ENCODE peak calls at places on chromosomes 5 and 9, in five cellular contexts. T is stomach, F is ovary, D is body of pancreas, A is IMR-90. G is an unnamed sample.

GRCh38 chr9:127541865-127542264 is 70.2 kb upstream of the STXBP1 start:
- DNase-seq in T (no peak), F (peak), D (peak), A (no peak), G (no peak)

GRCh38 chr5:145787001-145787400 is 48.1 kb downstream of the PRELID2 start:
- DNase-seq in T (no peak), F (no peak), D (no peak), A (no peak), G (no peak)

GRCh38 chr9:136482046-136482792 is 621 bp downstream of the SEC16A start:
- DNase-seq in T (no peak), F (no peak), D (peak), A (peak), G (no peak)

GRCh38 chr5:118999696-119000095 is 11.3 kb upstream of the DTWD2 start:
- DNase-seq in T (no peak), F (no peak), D (no peak), A (no peak), G (no peak)

GRCh38 chr5:87421307-87421706 is 8.6 kb upstream of the CCNH start:
- DNase-seq in T (no peak), F (no peak), D (no peak), A (no peak), G (no peak)

GRCh38 chr9:89771205-89771604 is 166.4 kb downstream of the GADD45G start:
- DNase-seq in T (no peak), F (no peak), D (no peak), A (no peak), G (no peak)

GRCh38 chr9:136532799-136533774 is 12.8 kb downstream of the NOTCH1 start:
- DNase-seq in T (no peak), F (no peak), D (no peak), A (no peak), G (no peak)

GRCh38 chr9:17824191-17824926 is 245.5 kb downstream of the SH3GL2 start:
- DNase-seq in T (no peak), F (no peak), D (no peak), A (peak), G (no peak)

GRCh38 chr5:671459-672328 is 21.5 kb downstream of the TPPP start:
- DNase-seq in T (peak), F (peak), D (peak), A (peak), G (peak)

GRCh38 chr5:125342938-125343401 is 596.5 kb upstream of the ZNF608 start:
- DNase-seq in T (no peak), F (no peak), D (no peak), A (peak), G (no peak)

GRCh38 chr5:133322743-133323142 is 270.9 kb downstream of the HSPA4 start:
- DNase-seq in T (no peak), F (no peak), D (no peak), A (peak), G (no peak)

GRCh38 chr5:158011420-158011819 is 152.5 kb upstream of the CLINT1 start:
- DNase-seq in T (no peak), F (no peak), D (no peak), A (no peak), G (no peak)

GRCh38 chr9:90027296-90027790 is 422.5 kb downstream of the GADD45G start:
- DNase-seq in T (no peak), F (no peak), D (no peak), A (no peak), G (no peak)

GRCh38 chr9:116286287-116286686 is 132.7 kb downstream of the PAPPA start:
- DNase-seq in T (no peak), F (no peak), D (no peak), A (no peak), G (no peak)

GRCh38 chr9:128097156-128098016 is 29.4 kb downstream of the SLC25A25 start:
- DNase-seq in T (no peak), F (peak), D (no peak), A (no peak), G (no peak)

GRCh38 chr9:121984726-121985402 is 108.2 kb downstream of the TTLL11 start:
- DNase-seq in T (no peak), F (no peak), D (no peak), A (peak), G (no peak)

GRCh38 chr9:113356686-113357292 is 7.4 kb downstream of the BSPRY start:
- DNase-seq in T (no peak), F (no peak), D (no peak), A (no peak), G (no peak)

GRCh38 chr9:129333613-129333960 is 155.5 kb upstream of the IER5L start:
- DNase-seq in T (no peak), F (peak), D (peak), A (no peak), G (no peak)

GRCh38 chr5:10746711-10747110 is 14.3 kb downstream of the DAP start:
- DNase-seq in T (peak), F (no peak), D (peak), A (no peak), G (no peak)

GRCh38 chr5:53253421-53253871 is 143.9 kb upstream of the MOCS2 start:
- DNase-seq in T (no peak), F (no peak), D (no peak), A (peak), G (no peak)

GRCh38 chr9:120324996-120325642 is 254.8 kb downstream of the CDK5RAP2 start:
- DNase-seq in T (no peak), F (no peak), D (no peak), A (no peak), G (no peak)

GRCh38 chr9:117704024-117704575 is at the start of gene TLR4:
- DNase-seq in T (peak), F (peak), D (peak), A (no peak), G (peak)

GRCh38 chr5:154523704-154524103 is 45.7 kb upstream of the HAND1 start:
- DNase-seq in T (no peak), F (no peak), D (no peak), A (no peak), G (no peak)

GRCh38 chr9:123234853-123235252 is 33.5 kb downstream of the STRBP start:
- DNase-seq in T (no peak), F (no peak), D (no peak), A (no peak), G (no peak)

GRCh38 chr9:115938479-115938878 is 215.1 kb upstream of the PAPPA start:
- DNase-seq in T (no peak), F (no peak), D (no peak), A (no peak), G (no peak)

GRCh38 chr5:79875230-79875629 is 115.8 kb downstream of the MTX3 start:
- DNase-seq in T (no peak), F (no peak), D (no peak), A (no peak), G (no peak)

GRCh38 chr5:155087036-155087435 is 73.5 kb downstream of the KIF4B start:
- DNase-seq in T (no peak), F (no peak), D (no peak), A (peak), G (no peak)

GRCh38 chr5:174327317-174327864 is 281.9 kb downstream of the NSG2 start:
- DNase-seq in T (peak), F (no peak), D (peak), A (peak), G (peak)

GRCh38 chr9:110095238-110095637 is 112.7 kb downstream of the C9orf152 start:
- DNase-seq in T (no peak), F (no peak), D (no peak), A (peak), G (no peak)

GRCh38 chr5:157535042-157535865 is 40.3 kb downstream of the ADAM19 start:
- DNase-seq in T (no peak), F (peak), D (peak), A (peak), G (no peak)

GRCh38 chr9:19976226-19976625 is 187.4 kb upstream of the SLC24A2 start:
- DNase-seq in T (no peak), F (no peak), D (no peak), A (no peak), G (no peak)

GRCh38 chr5:169089343-169089742 is 211.6 kb downstream of the SLIT3 start:
- DNase-seq in T (no peak), F (no peak), D (no peak), A (no peak), G (no peak)

GRCh38 chr5:160438316-160439204 is 16.9 kb downstream of the PTTG1 start:
- DNase-seq in T (peak), F (peak), D (peak), A (peak), G (no peak)

GRCh38 chr5:36442352-36442751 is 140.7 kb upstream of the RANBP3L start:
- DNase-seq in T (peak), F (no peak), D (peak), A (no peak), G (no peak)

GRCh38 chr9:96486351-96487029 is 36.5 kb downstream of the HABP4 start:
- DNase-seq in T (peak), F (peak), D (peak), A (peak), G (peak)

GRCh38 chr5:133924221-133924920 is 44.1 kb downstream of the C5orf15 start:
- DNase-seq in T (no peak), F (no peak), D (no peak), A (no peak), G (no peak)

GRCh38 chr5:96079075-96079474 is 117.4 kb upstream of the ELL2 start:
- DNase-seq in T (no peak), F (no peak), D (no peak), A (peak), G (no peak)

DNA sequence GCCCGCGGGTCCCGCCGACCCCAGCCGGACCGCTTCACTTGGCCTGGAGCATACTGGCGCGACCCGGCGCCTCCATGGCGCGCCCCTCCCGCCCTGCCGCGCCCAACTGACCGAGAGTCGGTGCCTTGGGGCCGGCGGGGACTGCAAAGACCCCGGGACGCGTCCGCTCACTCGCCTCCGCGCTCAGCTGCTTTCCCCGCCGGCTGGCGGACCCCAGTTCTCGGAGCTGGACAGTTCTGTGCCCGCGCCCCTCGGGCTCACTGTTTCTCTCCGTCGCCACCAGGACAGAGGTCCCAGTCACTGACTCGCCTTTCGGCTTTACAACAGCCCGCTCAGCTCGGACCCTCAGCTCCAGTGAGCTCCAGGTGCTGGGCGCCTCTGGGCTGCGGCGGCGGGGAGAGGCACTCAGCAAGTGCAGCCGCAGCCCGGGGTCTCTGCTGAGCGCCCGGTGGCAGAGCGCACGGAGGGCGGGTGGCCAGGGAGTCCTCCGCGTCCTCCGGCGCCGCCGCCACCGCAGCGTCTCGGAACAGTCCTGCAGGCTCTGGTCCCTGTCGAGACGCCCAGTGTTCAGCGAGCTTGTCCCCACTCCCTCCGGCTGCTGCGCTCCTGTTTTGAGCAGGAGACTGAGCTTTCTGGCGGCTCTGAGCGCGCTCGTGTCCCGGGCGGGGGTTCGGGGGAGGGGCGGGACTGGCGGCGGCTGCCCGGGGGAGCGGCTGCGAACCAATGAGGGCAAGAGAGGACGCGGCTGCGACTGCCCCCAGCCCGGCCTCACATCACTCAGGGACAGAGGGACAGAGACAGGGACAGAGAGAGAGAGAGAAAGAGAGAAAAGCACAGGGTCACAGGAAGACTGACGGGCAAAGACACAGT is at the start of gene SMIM32:
- DNase-seq in T (no peak), F (no peak), D (peak), A (no peak), G (peak)
- TF ChIP-seq POLR2A in T (no peak), F (no peak), D (no peak), A (no peak), G (no peak)

GRCh38 chr9:132572921-132573320 is 9.5 kb upstream of the BARHL1 start:
- DNase-seq in T (no peak), F (no peak), D (no peak), A (no peak), G (no peak)
- TF ChIP-seq POLR2A in T (no peak), F (no peak), D (no peak), A (no peak), G (no peak)

GRCh38 chr9:130444565-130445221 is at the start of gene ASS1:
- DNase-seq in T (peak), F (peak), D (peak), A (no peak), G (peak)
- TF ChIP-seq POLR2A in T (no peak), F (peak), D (peak), A (no peak), G (peak)

GRCh38 chr5:175738595-175739133 is 80.8 kb downstream of the HRH2 start:
- DNase-seq in T (no peak), F (no peak), D (no peak), A (no peak), G (no peak)

GRCh38 chr5:175735701-175736100 is 77.8 kb downstream of the HRH2 start:
- DNase-seq in T (no peak), F (no peak), D (no peak), A (no peak), G (no peak)

GRCh38 chr5:175738126-175738525 is 80.3 kb downstream of the HRH2 start:
- DNase-seq in T (no peak), F (no peak), D (no peak), A (no peak), G (no peak)

GRCh38 chr5:175737481-175737880 is 79.6 kb downstream of the HRH2 start:
- DNase-seq in T (no peak), F (no peak), D (no peak), A (no peak), G (no peak)

GRCh38 chr5:175736652-175737051 is 78.8 kb downstream of the HRH2 start:
- DNase-seq in T (no peak), F (no peak), D (no peak), A (no peak), G (no peak)
- TF ChIP-seq POLR2A in T (no peak), F (no peak), D (no peak), A (no peak), G (no peak)